ENCODE peak calls at places on chromosome 20, in five cellular contexts. K is IMR-90, M is neuronal stem cell, H is neural progenitor cell, Q is MM.1S. Y is an unnamed sample.

GRCh38 chr20:60058869-60059268 is 100.6 kb downstream of the CDH26 start:
- DNase-seq in K (no peak), M (no peak), H (no peak), Q (no peak), Y (no peak)

GRCh38 chr20:32987044-32987825 is 17.0 kb downstream of the SUN5 start:
- DNase-seq in K (no peak), M (no peak), H (no peak), Q (no peak), Y (no peak)

GRCh38 chr20:21663465-21663864 is 42.0 kb upstream of the PAX1 start:
- DNase-seq in K (no peak), M (no peak), H (no peak), Q (no peak), Y (no peak)

GRCh38 chr20:37309941-37310590 is 20.6 kb downstream of the MANBAL start:
- DNase-seq in K (no peak), M (no peak), H (no peak), Q (no peak), Y (no peak)

GRCh38 chr20:37294262-37294981 is 5.0 kb downstream of the MANBAL start:
- DNase-seq in K (peak), M (no peak), H (no peak), Q (no peak), Y (no peak)

GRCh38 chr20:16671753-16672152 is 58.1 kb upstream of the SNRPB2 start:
- DNase-seq in K (no peak), M (no peak), H (no peak), Q (no peak), Y (no peak)

GRCh38 chr20:2002365-2002764 is 8.5 kb upstream of the PDYN start:
- DNase-seq in K (no peak), M (no peak), H (no peak), Q (no peak), Y (no peak)

GRCh38 chr20:2946988-2947961 is 74.0 kb downstream of the PTPRA start:
- DNase-seq in K (peak), M (peak), H (peak), Q (no peak), Y (no peak)

GRCh38 chr20:24503352-24503931 is 34.0 kb downstream of the SYNDIG1 start:
- DNase-seq in K (peak), M (no peak), H (no peak), Q (no peak), Y (no peak)

GRCh38 chr20:58407966-58408557 is 19.0 kb downstream of the VAPB start:
- DNase-seq in K (no peak), M (no peak), H (no peak), Q (peak), Y (no peak)

GRCh38 chr20:13118676-13119075 is 102.4 kb upstream of the ISM1 start:
- DNase-seq in K (no peak), M (no peak), H (no peak), Q (no peak), Y (no peak)

GRCh38 chr20:62716198-62716940 is 7.7 kb downstream of the NTSR1 start:
- DNase-seq in K (peak), M (no peak), H (no peak), Q (no peak), Y (no peak)

GRCh38 chr20:24756292-24757025 is 192.6 kb upstream of the CST7 start:
- DNase-seq in K (no peak), M (no peak), H (no peak), Q (no peak), Y (no peak)

GRCh38 chr20:31669876-31670275 is 32.2 kb downstream of the COX4I2 start:
- DNase-seq in K (peak), M (no peak), H (peak), Q (no peak), Y (no peak)

GRCh38 chr20:61551401-61551800 is 299.3 kb downstream of the CDH4 start:
- DNase-seq in K (no peak), M (no peak), H (no peak), Q (no peak), Y (no peak)
- H3K4me3 ChIP-seq in K (no peak), M (no peak), H (no peak), Q (no peak), Y (no peak)

DNA sequence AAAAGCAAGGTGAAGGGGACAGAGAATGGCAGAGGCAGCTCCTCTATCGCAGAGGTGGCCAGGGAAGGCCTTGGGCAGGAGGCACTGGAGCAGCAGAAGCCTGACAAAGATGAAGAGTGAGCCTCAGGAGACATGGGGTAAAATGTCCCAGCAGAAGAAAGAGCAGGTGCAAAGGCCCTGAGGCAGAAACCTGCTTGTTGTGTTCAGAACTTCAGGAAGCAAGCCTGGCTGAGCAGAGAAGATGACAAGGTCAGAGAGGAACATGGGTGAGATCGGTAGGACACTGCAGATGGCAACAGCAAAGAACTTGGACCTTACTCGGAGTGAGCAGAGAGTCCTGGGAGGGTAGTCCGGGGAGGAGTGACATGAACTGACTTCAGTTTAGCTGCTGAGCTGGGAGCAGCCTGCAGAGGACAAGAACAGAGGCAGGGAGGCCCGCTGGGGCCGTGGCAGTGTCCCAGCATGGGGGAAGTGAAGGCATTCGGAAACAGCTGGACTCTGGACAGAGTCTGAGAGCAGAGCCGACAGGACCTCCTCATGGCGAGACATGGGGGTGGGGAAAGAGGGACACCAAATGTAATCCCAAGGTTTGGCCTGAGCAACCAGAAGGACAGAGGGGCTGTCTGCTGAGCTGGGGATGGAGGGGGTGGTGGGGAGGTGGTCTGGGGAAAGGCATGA is 106.3 kb downstream of the PREX1 start:
- DNase-seq in K (no peak), M (no peak), H (no peak), Q (no peak), Y (no peak)
- H3K4me2 ChIP-seq in K (no peak), M (no peak), H (no peak), Q (no peak), Y (no peak)

DNA sequence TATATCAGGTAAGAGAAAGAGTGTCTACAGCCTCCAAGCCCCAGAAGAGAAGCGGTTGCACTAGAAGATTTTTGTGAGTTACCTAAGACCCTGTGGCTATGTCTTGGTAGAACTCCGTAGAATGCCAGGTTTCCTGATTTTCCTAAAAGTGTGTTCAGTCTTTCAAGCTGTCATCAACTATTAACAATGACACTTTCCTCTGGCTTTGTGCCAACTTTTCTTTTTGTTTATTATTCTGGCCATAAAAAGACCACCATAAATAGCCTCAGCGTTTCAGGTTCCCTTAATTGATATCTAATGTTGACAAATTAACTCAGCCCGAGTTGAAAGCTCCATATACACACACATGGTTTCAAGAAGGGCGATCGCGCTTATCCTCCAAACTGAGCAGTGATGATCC is 1.2 kb downstream of the PAK5 start:
- DNase-seq in K (no peak), M (no peak), H (peak), Q (no peak), Y (no peak)
- H3K4me3 ChIP-seq in K (no peak), M (no peak), H (peak), Q (no peak), Y (no peak)

GRCh38 chr20:43726811-43727338 is at the start of gene GTSF1L:
- DNase-seq in K (peak), M (no peak), H (no peak), Q (no peak), Y (no peak)
- H3K4me2 ChIP-seq in K (no peak), M (no peak), H (no peak), Q (peak), Y (no peak)

GRCh38 chr20:53654932-53655674 is 61.5 kb upstream of the ZNF217 start:
- DNase-seq in K (no peak), M (no peak), H (no peak), Q (peak), Y (no peak)
- H3K4me3 ChIP-seq in K (no peak), M (no peak), H (no peak), Q (peak), Y (no peak)

GRCh38 chr20:8389381-8390368 is 257.6 kb downstream of the PLCB1 start:
- DNase-seq in K (peak), M (no peak), H (peak), Q (peak), Y (peak)

GRCh38 chr20:8388146-8388545 is 256.1 kb downstream of the PLCB1 start:
- DNase-seq in K (peak), M (no peak), H (no peak), Q (no peak), Y (no peak)

GRCh38 chr20:8386991-8387390 is 254.9 kb downstream of the PLCB1 start:
- DNase-seq in K (no peak), M (no peak), H (no peak), Q (no peak), Y (no peak)

GRCh38 chr20:8388707-8389106 is 256.6 kb downstream of the PLCB1 start:
- DNase-seq in K (peak), M (no peak), H (no peak), Q (no peak), Y (no peak)

GRCh38 chr20:8385247-8385646 is 253.2 kb downstream of the PLCB1 start:
- DNase-seq in K (peak), M (no peak), H (peak), Q (no peak), Y (no peak)
- H3K4me2 ChIP-seq in K (no peak), M (no peak), H (peak), Q (no peak), Y (no peak)

GRCh38 chr20:44805335-44805734 is 5.0 kb downstream of the RIMS4 start:
- DNase-seq in K (no peak), M (no peak), H (no peak), Q (no peak), Y (no peak)
- H3K4me3 ChIP-seq in K (no peak), M (no peak), H (no peak), Q (no peak), Y (no peak)

DNA sequence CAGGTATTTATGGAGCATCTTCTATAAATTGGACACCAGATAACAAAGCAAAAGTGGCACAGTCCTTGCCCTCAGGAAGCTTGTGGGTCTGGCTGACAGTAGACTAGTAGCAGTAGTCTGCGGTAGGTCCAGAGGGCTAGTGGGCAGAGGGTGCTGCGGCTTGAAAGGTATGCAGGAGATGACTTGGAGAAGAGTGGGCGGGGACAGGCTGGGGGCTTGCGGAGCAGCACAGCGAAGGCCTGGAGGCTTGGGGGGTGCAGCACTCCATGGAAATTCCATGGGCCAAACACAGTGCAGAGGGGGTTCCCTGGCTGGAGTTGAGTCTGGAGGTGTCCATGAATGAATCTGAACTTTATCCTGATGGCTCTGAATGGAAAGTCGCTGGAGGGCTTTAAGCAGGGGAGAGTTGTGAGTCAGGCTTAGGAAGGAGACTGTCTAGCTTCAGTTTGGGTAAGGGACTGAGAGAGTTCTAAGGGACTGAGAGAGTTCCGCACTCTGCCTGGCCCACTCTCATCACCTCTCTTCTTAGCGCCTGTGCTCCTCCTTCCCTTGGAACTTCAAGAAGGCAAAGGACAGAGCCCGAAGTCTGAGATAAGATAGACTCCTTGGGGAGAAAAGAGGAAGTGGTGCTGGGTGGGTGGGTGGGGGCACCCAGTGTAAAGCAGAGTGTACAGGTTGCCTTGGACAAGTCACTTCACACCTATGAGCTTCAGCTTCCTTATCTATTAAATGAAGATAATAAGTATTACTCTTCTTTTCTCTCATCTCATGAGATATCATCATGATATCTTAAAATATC is 8.8 kb downstream of the PKIG start:
- DNase-seq in K (no peak), M (no peak), H (no peak), Q (no peak), Y (no peak)
- H3K4me2 ChIP-seq in K (no peak), M (no peak), H (no peak), Q (no peak), Y (peak)

GRCh38 chr20:54550776-54551396 is 75.5 kb downstream of the DOK5 start:
- DNase-seq in K (peak), M (no peak), H (no peak), Q (no peak), Y (no peak)

GRCh38 chr20:54545959-54546358 is 70.6 kb downstream of the DOK5 start:
- DNase-seq in K (peak), M (no peak), H (no peak), Q (no peak), Y (no peak)

GRCh38 chr20:54554006-54554405 is 78.6 kb downstream of the DOK5 start:
- DNase-seq in K (no peak), M (no peak), H (no peak), Q (no peak), Y (no peak)

GRCh38 chr20:54555150-54555549 is 79.8 kb downstream of the DOK5 start:
- DNase-seq in K (no peak), M (no peak), H (peak), Q (no peak), Y (no peak)

GRCh38 chr20:54549523-54550326 is 74.3 kb downstream of the DOK5 start:
- DNase-seq in K (peak), M (no peak), H (no peak), Q (no peak), Y (no peak)
- H3K4me3 ChIP-seq in K (no peak), M (no peak), H (no peak), Q (no peak), Y (no peak)

GRCh38 chr20:46657618-46658017 is 6.4 kb upstream of the SLC13A3 start:
- DNase-seq in K (no peak), M (no peak), H (no peak), Q (no peak), Y (no peak)
- H3K4me2 ChIP-seq in K (no peak), M (no peak), H (no peak), Q (no peak), Y (no peak)

Y was measured in Karpas-422.